ENCODE peak calls at places on chromosomes 7 and 10, in eight cellular contexts. Q, Y, L, G, Z, H, A and U are unnamed samples. For H3K79me2, the result is how much of the 10 kb centered on the place peaks cover.

GRCh38 chr7:100965051-100965722 is 4.2 kb upstream of the MUC12 start:
- DNase-seq in Q (no peak), Y (no peak), L (no peak), G (no peak), Z (peak), H (no peak), A (no peak), U (no peak)

GRCh38 chr10:7409045-7409731 is 1.6 kb downstream of the SFMBT2 start:
- DNase-seq in Q (peak), Y (peak), L (peak), G (peak), Z (peak), H (peak), A (no peak), U (peak)

GRCh38 chr7:45980181-45980905 is 59.3 kb upstream of the IGFBP3 start:
- DNase-seq in Q (no peak), Y (no peak), L (peak), G (no peak), Z (no peak), H (no peak), A (no peak), U (no peak)

GRCh38 chr10:63409465-63410027 is 56.2 kb downstream of the JMJD1C start:
- DNase-seq in Q (no peak), Y (no peak), L (peak), G (peak), Z (no peak), H (peak), A (no peak), U (no peak)

GRCh38 chr10:78000956-78001472 is 28.3 kb downstream of the POLR3A start:
- DNase-seq in Q (no peak), Y (no peak), L (no peak), G (no peak), Z (no peak), H (no peak), A (no peak), U (no peak)

GRCh38 chr10:11403116-11403515 is 208.3 kb downstream of the USP6NL start:
- DNase-seq in Q (no peak), Y (no peak), L (no peak), G (no peak), Z (no peak), H (no peak), A (no peak), U (peak)

GRCh38 chr10:33396279-33396678 is 61.8 kb upstream of the NRP1 start:
- DNase-seq in Q (no peak), Y (no peak), L (no peak), G (no peak), Z (no peak), H (no peak), A (no peak), U (no peak)

GRCh38 chr7:100745184-100745583 is 11.8 kb downstream of the ZAN start:
- DNase-seq in Q (no peak), Y (no peak), L (peak), G (no peak), Z (peak), H (no peak), A (peak), U (no peak)

GRCh38 chr10:123642293-123642692 is 23.9 kb upstream of the GPR26 start:
- DNase-seq in Q (no peak), Y (peak), L (peak), G (peak), Z (peak), H (no peak), A (no peak), U (no peak)

GRCh38 chr10:119494224-119495060 is 48.1 kb downstream of the RGS10 start:
- DNase-seq in Q (no peak), Y (no peak), L (peak), G (peak), Z (no peak), H (no peak), A (no peak), U (no peak)

GRCh38 chr7:94183289-94183749 is 179.2 kb upstream of the BET1 start:
- DNase-seq in Q (peak), Y (peak), L (peak), G (peak), Z (peak), H (peak), A (peak), U (no peak)

GRCh38 chr7:34309116-34309515 is 348.9 kb upstream of the NPSR1 start:
- DNase-seq in Q (no peak), Y (no peak), L (no peak), G (no peak), Z (peak), H (no peak), A (no peak), U (no peak)

GRCh38 chr7:158495780-158496179 is 91.8 kb downstream of the PTPRN2 start:
- DNase-seq in Q (no peak), Y (peak), L (peak), G (peak), Z (peak), H (peak), A (peak), U (peak)

GRCh38 chr10:131833446-131834080 is 67.2 kb upstream of the PPP2R2D start:
- DNase-seq in Q (no peak), Y (no peak), L (no peak), G (no peak), Z (no peak), H (no peak), A (no peak), U (no peak)

GRCh38 chr7:70579397-70580097 is 552.4 kb upstream of the GALNT17 start:
- DNase-seq in Q (no peak), Y (no peak), L (no peak), G (no peak), Z (no peak), H (no peak), A (no peak), U (no peak)

GRCh38 chr10:83572036-83572435 is 567.3 kb upstream of the GHITM start:
- DNase-seq in Q (no peak), Y (no peak), L (no peak), G (no peak), Z (no peak), H (no peak), A (no peak), U (no peak)

GRCh38 chr10:128103229-128103714 is 23.0 kb downstream of the MKI67 start:
- DNase-seq in Q (no peak), Y (no peak), L (no peak), G (no peak), Z (no peak), H (no peak), A (no peak), U (no peak)

GRCh38 chr10:74190494-74190893 is 39.5 kb downstream of the ADK start:
- DNase-seq in Q (no peak), Y (no peak), L (peak), G (peak), Z (no peak), H (no peak), A (no peak), U (no peak)

GRCh38 chr7:1677206-1678069 is 7.4 kb downstream of the ELFN1 start:
- DNase-seq in Q (no peak), Y (no peak), L (no peak), G (no peak), Z (no peak), H (no peak), A (no peak), U (no peak)

GRCh38 chr10:4007771-4008170 is 222.8 kb upstream of the KLF6 start:
- DNase-seq in Q (no peak), Y (no peak), L (no peak), G (no peak), Z (no peak), H (no peak), A (no peak), U (no peak)

GRCh38 chr10:111445709-111446108 is 368.9 kb downstream of the ADRA2A start:
- DNase-seq in Q (no peak), Y (peak), L (peak), G (no peak), Z (no peak), H (no peak), A (no peak), U (no peak)

GRCh38 chr7:26153246-26153822 is 1.3 kb downstream of the NFE2L3 start:
- DNase-seq in Q (peak), Y (peak), L (no peak), G (peak), Z (peak), H (no peak), A (no peak), U (peak)

GRCh38 chr10:92291921-92292860 is 1.2 kb downstream of the MARCHF5 start:
- DNase-seq in Q (peak), Y (peak), L (peak), G (peak), Z (peak), H (peak), A (peak), U (peak)

GRCh38 chr10:80144302-80145131 is 12.0 kb downstream of the PLAC9 start:
- DNase-seq in Q (peak), Y (no peak), L (peak), G (peak), Z (no peak), H (no peak), A (peak), U (peak)

GRCh38 chr10:71725998-71726672 is 6.6 kb upstream of the C10orf105 start:
- DNase-seq in Q (peak), Y (peak), L (peak), G (peak), Z (peak), H (peak), A (no peak), U (peak)

GRCh38 chr7:27199820-27200760 is at the start of gene HOXA13:
- DNase-seq in Q (peak), Y (peak), L (peak), G (peak), Z (peak), H (peak), A (peak), U (peak)

GRCh38 chr10:12846718-12847117 is 154.8 kb downstream of the CCDC3 start:
- DNase-seq in Q (no peak), Y (no peak), L (no peak), G (no peak), Z (no peak), H (no peak), A (no peak), U (no peak)

GRCh38 chr10:37379991-37380390 is 254.6 kb downstream of the ANKRD30A start:
- DNase-seq in Q (no peak), Y (no peak), L (peak), G (peak), Z (no peak), H (no peak), A (no peak), U (no peak)

GRCh38 chr7:7159063-7159645 is 23.2 kb upstream of the C1GALT1 start:
- DNase-seq in Q (no peak), Y (no peak), L (peak), G (no peak), Z (no peak), H (no peak), A (no peak), U (peak)

GRCh38 chr7:118060692-118061091 is 123.3 kb upstream of the LSM8 start:
- DNase-seq in Q (no peak), Y (no peak), L (no peak), G (no peak), Z (no peak), H (no peak), A (no peak), U (no peak)

GRCh38 chr7:919114-919442 is 35.4 kb downstream of the ADAP1 start:
- DNase-seq in Q (no peak), Y (no peak), L (no peak), G (no peak), Z (no peak), H (no peak), A (no peak), U (no peak)

GRCh38 chr10:11755512-11756247 is 13.5 kb downstream of the ECHDC3 start:
- DNase-seq in Q (no peak), Y (no peak), L (no peak), G (no peak), Z (no peak), H (no peak), A (no peak), U (no peak)

GRCh38 chr7:39926111-39926510 is 23.9 kb upstream of the CDK13 start:
- DNase-seq in Q (no peak), Y (no peak), L (no peak), G (no peak), Z (no peak), H (no peak), A (no peak), U (no peak)

GRCh38 chr7:121126801-121127534 is 138.5 kb downstream of the CPED1 start:
- DNase-seq in Q (peak), Y (no peak), L (peak), G (peak), Z (peak), H (no peak), A (peak), U (peak)

GRCh38 chr7:115068220-115068619 is 146.3 kb downstream of the MDFIC start:
- DNase-seq in Q (no peak), Y (no peak), L (no peak), G (peak), Z (no peak), H (no peak), A (no peak), U (no peak)

GRCh38 chr10:86635402-86635801 is 18.9 kb upstream of the OPN4 start:
- DNase-seq in Q (no peak), Y (no peak), L (peak), G (peak), Z (no peak), H (peak), A (no peak), U (no peak)

GRCh38 chr10:102764340-102765257 is 20.9 kb downstream of the WBP1L start:
- DNase-seq in Q (no peak), Y (no peak), L (no peak), G (peak), Z (no peak), H (peak), A (no peak), U (no peak)

GRCh38 chr10:23047201-23048050 is 48.0 kb upstream of the MSRB2 start:
- DNase-seq in Q (no peak), Y (no peak), L (peak), G (peak), Z (no peak), H (no peak), A (no peak), U (no peak)

GRCh38 chr7:102170417-102170970 is 116.2 kb upstream of the SH2B2 start:
- DNase-seq in Q (no peak), Y (peak), L (no peak), G (no peak), Z (peak), H (no peak), A (no peak), U (no peak)

GRCh38 chr10:71440506-71441035 is 43.9 kb downstream of the CDH23 start:
- DNase-seq in Q (no peak), Y (no peak), L (no peak), G (no peak), Z (no peak), H (no peak), A (no peak), U (no peak)

DNA sequence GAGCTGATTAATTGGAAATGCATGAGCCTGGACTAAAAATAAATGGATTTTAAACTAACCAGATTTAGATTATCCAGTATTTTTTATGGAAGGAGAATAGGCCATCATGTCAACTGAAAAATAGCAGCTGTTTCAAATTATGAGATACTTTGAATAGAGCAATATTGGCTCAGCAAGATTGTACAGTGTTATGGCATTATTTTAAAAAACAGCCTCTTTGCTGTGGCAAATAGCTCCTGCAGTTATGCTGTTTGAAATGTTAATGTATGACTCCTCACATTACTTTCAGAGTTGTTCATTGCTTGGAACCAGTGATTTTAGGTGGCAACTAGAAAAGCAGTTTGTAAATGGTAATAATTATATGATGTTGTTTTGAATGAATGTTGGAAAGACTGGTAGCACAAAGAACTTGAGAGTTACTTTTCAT is 244.5 kb downstream of the KIAA1217 start:
- DNase-seq in Q (no peak), Y (no peak), L (peak), G (no peak), Z (no peak), H (no peak), A (no peak), U (no peak)
- H3K27ac ChIP-seq in Q (no peak), Y (no peak), L (peak), G (no peak), Z (no peak), H (no peak), A (no peak), U (no peak)

GRCh38 chr7:41093141-41093540 is 609.7 kb downstream of the INHBA start:
- DNase-seq in Q (peak), Y (no peak), L (no peak), G (no peak), Z (no peak), H (no peak), A (no peak), U (no peak)
- H3K79me2 ChIP-seq in Q (under half), Y (under half), L (under half), G (under half), Z (under half), H (under half), A (under half), U (under half)

DNA sequence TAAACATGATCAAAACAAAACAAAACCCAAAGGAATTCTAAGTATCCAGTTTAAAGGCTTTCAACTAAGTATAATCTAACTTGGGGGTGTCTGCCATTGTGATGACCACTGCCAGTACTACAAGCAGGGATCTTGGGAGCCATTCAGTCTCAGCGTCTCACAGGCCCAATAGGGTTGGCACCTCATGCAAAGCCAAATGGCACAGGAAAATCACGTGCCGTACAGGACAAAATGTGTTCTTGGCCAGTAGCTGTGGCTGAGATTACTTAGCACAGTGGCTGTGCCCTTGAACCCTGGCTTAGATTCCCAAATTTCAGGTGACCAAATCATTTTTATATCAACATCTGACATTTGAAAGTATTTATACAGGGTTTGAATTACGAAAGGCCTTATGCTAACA is 50.0 kb downstream of the DLD start:
- DNase-seq in Q (no peak), Y (no peak), L (no peak), G (no peak), Z (no peak), H (no peak), A (no peak), U (no peak)
- TF ChIP-seq EZH2phosphoT487 in Q (no peak), Y (no peak), L (no peak), G (no peak), Z (no peak), H (no peak), A (no peak), U (no peak)

GRCh38 chr7:154903083-154903731 is 99.7 kb downstream of the PAXIP1 start:
- DNase-seq in Q (no peak), Y (peak), L (no peak), G (no peak), Z (no peak), H (no peak), A (no peak), U (no peak)
- H3K27ac ChIP-seq in Q (no peak), Y (no peak), L (no peak), G (no peak), Z (no peak), H (no peak), A (no peak), U (no peak)

DNA sequence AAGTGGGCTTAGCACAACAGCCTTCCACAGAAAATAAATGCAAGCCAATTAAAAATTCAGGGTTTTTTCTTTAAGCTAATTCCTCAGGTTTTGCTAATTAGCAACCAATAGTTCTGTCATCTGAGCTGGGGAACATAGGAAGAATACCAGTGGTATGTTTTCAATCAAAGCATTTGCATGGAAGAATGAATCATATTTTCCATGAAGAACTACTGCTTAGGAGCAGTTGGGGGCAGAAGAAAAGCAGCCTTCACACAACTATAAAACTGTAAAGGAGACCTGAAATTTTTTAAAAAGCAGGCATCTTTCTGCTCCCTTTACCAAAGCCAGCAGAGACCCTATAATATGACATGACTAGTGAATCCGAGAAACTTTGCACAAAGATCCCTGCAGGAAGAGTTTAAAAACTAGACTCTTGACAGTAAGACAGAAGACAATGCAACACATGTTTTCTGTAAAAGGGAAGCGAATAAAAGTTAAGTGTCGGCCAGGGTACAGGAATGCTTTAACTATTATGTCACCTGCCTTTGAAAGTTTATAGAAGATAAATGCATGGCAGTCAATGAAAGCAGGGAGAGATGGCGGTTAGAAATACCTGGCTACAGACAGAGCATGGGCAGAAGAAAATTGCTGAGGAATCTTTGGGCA is 93.3 kb downstream of the GLI3 start:
- DNase-seq in Q (no peak), Y (no peak), L (peak), G (no peak), Z (no peak), H (no peak), A (no peak), U (no peak)
- H3K79me2 ChIP-seq in Q (under half), Y (half or more), L (under half), G (under half), Z (under half), H (under half), A (under half), U (under half)